ENCODE peak calls at places on chromosome X, in five cellular contexts. G is adrenal gland, V is stomach, U is heart left ventricle, R is H54. E is an unnamed sample.

GRCh38 chrX:108945883-108946523 is 209.6 kb upstream of the IRS4 start:
- DNase-seq in G (no peak), V (no peak), U (no peak), R (no peak), E (no peak)

GRCh38 chrX:116317409-116317808 is 119.0 kb upstream of the SLC6A14 start:
- DNase-seq in G (peak), V (peak), U (no peak), R (no peak), E (no peak)

GRCh38 chrX:72609313-72609712 is 36.7 kb upstream of the HDAC8 start:
- DNase-seq in G (no peak), V (no peak), U (no peak), R (no peak), E (no peak)

GRCh38 chrX:140866446-140866845 is 135.9 kb upstream of the SPANXB1 start:
- DNase-seq in G (no peak), V (no peak), U (no peak), R (no peak), E (no peak)

GRCh38 chrX:39809326-39809725 is 288.4 kb downstream of the BCOR start:
- DNase-seq in G (peak), V (no peak), U (no peak), R (peak), E (no peak)

GRCh38 chrX:44462851-44463250 is 79.8 kb downstream of the FUNDC1 start:
- DNase-seq in G (peak), V (no peak), U (no peak), R (no peak), E (no peak)

GRCh38 chrX:133412246-133412645 is 3.0 kb downstream of the GPC4 start:
- DNase-seq in G (no peak), V (no peak), U (no peak), R (no peak), E (no peak)

GRCh38 chrX:4764888-4765287 is 1051.4 kb upstream of the PRKX start:
- DNase-seq in G (no peak), V (no peak), U (no peak), R (no peak), E (no peak)

GRCh38 chrX:2192584-2193272 is 308.0 kb downstream of the DHRSX start:
- DNase-seq in G (no peak), V (no peak), U (no peak), R (no peak), E (peak)

GRCh38 chrX:134925551-134925950 is 65.2 kb upstream of the SMIM10 start:
- DNase-seq in G (no peak), V (no peak), U (no peak), R (no peak), E (no peak)

GRCh38 chrX:40806511-40807220 is 71.3 kb upstream of the MED14 start:
- DNase-seq in G (no peak), V (no peak), U (no peak), R (no peak), E (no peak)

GRCh38 chrX:115018040-115018647 is 728 bp upstream of the IL13RA2 start:
- DNase-seq in G (no peak), V (no peak), U (no peak), R (no peak), E (no peak)

GRCh38 chrX:110412971-110413726 is 54.5 kb downstream of the RTL9 start:
- DNase-seq in G (peak), V (peak), U (peak), R (peak), E (peak)

GRCh38 chrX:38220024-38220935 is at the start of gene SRPX:
- DNase-seq in G (peak), V (peak), U (peak), R (no peak), E (no peak)

GRCh38 chrX:124940536-124940935 is 379.1 kb upstream of the TEX13C start:
- DNase-seq in G (no peak), V (no peak), U (no peak), R (no peak), E (no peak)

GRCh38 chrX:73563740-73564073 is 710 bp downstream of the CHIC1 start:
- DNase-seq in G (no peak), V (no peak), U (no peak), R (no peak), E (no peak)

GRCh38 chrX:130594453-130594916 is 192.7 kb downstream of the RBMX2 start:
- DNase-seq in G (no peak), V (no peak), U (no peak), R (no peak), E (no peak)

GRCh38 chrX:13511557-13512330 is 57.7 kb upstream of the EGFL6 start:
- DNase-seq in G (no peak), V (no peak), U (no peak), R (no peak), E (no peak)

GRCh38 chrX:12921886-12922599 is 15.6 kb downstream of the TLR8 start:
- DNase-seq in G (no peak), V (no peak), U (no peak), R (no peak), E (no peak)

GRCh38 chrX:132146456-132146855 is 18.6 kb upstream of the FRMD7 start:
- DNase-seq in G (no peak), V (no peak), U (no peak), R (no peak), E (no peak)

GRCh38 chrX:145631461-145631951 is 186.1 kb upstream of the SLITRK2 start:
- DNase-seq in G (no peak), V (no peak), U (no peak), R (no peak), E (no peak)

GRCh38 chrX:113950081-113950678 is 633.7 kb upstream of the HTR2C start:
- DNase-seq in G (no peak), V (no peak), U (no peak), R (no peak), E (no peak)

GRCh38 chrX:56788717-56789122 is 59.7 kb downstream of the NBDY start:
- DNase-seq in G (peak), V (peak), U (no peak), R (no peak), E (no peak)

GRCh38 chrX:11416600-11416999 is 123.4 kb downstream of the AMELX start:
- DNase-seq in G (no peak), V (no peak), U (no peak), R (no peak), E (no peak)

GRCh38 chrX:48818866-48819265 is 7.4 kb upstream of the ERAS start:
- DNase-seq in G (no peak), V (no peak), U (no peak), R (no peak), E (no peak)

GRCh38 chrX:108020631-108021030 is 24.2 kb upstream of the VSIG1 start:
- DNase-seq in G (no peak), V (no peak), U (no peak), R (no peak), E (no peak)

GRCh38 chrX:47234583-47234982 is 1.8 kb downstream of the USP11 start:
- DNase-seq in G (no peak), V (no peak), U (no peak), R (no peak), E (no peak)

GRCh38 chrX:151870603-151871002 is 42.1 kb upstream of the MAGEA4 start:
- DNase-seq in G (peak), V (no peak), U (no peak), R (peak), E (no peak)

GRCh38 chrX:112630187-112630586 is 49.6 kb downstream of the LHFPL1 start:
- DNase-seq in G (no peak), V (no peak), U (no peak), R (no peak), E (no peak)

GRCh38 chrX:54045563-54046228 is 1.4 kb upstream of the PHF8 start:
- DNase-seq in G (no peak), V (no peak), U (no peak), R (no peak), E (no peak)

GRCh38 chrX:2967998-2968909 is 38.1 kb upstream of the ARSH start:
- DNase-seq in G (no peak), V (no peak), U (no peak), R (peak), E (no peak)

GRCh38 chrX:11757729-11758399 is at the start of gene MSL3:
- DNase-seq in G (peak), V (peak), U (peak), R (peak), E (peak)

GRCh38 chrX:129636175-129636681 is 18.5 kb downstream of the APLN start:
- DNase-seq in G (no peak), V (no peak), U (no peak), R (no peak), E (no peak)

GRCh38 chrX:137562096-137562495 is 3.8 kb upstream of the ZIC3 start:
- DNase-seq in G (no peak), V (no peak), U (no peak), R (no peak), E (no peak)

GRCh38 chrX:106706466-106706865 is 20.0 kb upstream of the RNF128 start:
- DNase-seq in G (no peak), V (no peak), U (no peak), R (no peak), E (no peak)

GRCh38 chrX:73577368-73577767 is 14.4 kb downstream of the CHIC1 start:
- DNase-seq in G (peak), V (no peak), U (no peak), R (no peak), E (no peak)

GRCh38 chrX:113594504-113594903 is 753.9 kb upstream of the AMOT start:
- DNase-seq in G (no peak), V (no peak), U (no peak), R (no peak), E (no peak)

GRCh38 chrX:4035874-4036273 is 322.4 kb upstream of the PRKX start:
- DNase-seq in G (no peak), V (no peak), U (no peak), R (no peak), E (no peak)

GRCh38 chrX:94492541-94492940 is 818.5 kb downstream of the FAM133A start:
- DNase-seq in G (no peak), V (peak), U (no peak), R (no peak), E (no peak)
- TF ChIP-seq POLR2A in G (no peak), V (no peak), U (no peak), R (no peak), E (no peak)

GRCh38 chrX:65668362-65669310 is 1.2 kb downstream of the MSN start:
- DNase-seq in G (peak), V (peak), U (peak), R (peak), E (no peak)
- TF ChIP-seq POLR2A in G (no peak), V (no peak), U (peak), R (peak), E (peak)

GRCh38 chrX:75084757-75085156 is 71.3 kb downstream of the ABCB7 start:
- DNase-seq in G (no peak), V (no peak), U (no peak), R (no peak), E (no peak)

GRCh38 chrX:75086731-75087195 is 69.3 kb downstream of the ABCB7 start:
- DNase-seq in G (no peak), V (peak), U (no peak), R (no peak), E (no peak)
- TF ChIP-seq POLR2A in G (no peak), V (no peak), U (no peak), R (no peak), E (no peak)

GRCh38 chrX:16885628-16886027 is 15.5 kb upstream of the RBBP7 start:
- DNase-seq in G (no peak), V (no peak), U (no peak), R (no peak), E (no peak)

GRCh38 chrX:16883487-16883804 is 13.3 kb upstream of the RBBP7 start:
- DNase-seq in G (no peak), V (no peak), U (no peak), R (no peak), E (no peak)

GRCh38 chrX:16882188-16882587 is 12.0 kb upstream of the RBBP7 start:
- DNase-seq in G (peak), V (peak), U (no peak), R (no peak), E (no peak)

DNA sequence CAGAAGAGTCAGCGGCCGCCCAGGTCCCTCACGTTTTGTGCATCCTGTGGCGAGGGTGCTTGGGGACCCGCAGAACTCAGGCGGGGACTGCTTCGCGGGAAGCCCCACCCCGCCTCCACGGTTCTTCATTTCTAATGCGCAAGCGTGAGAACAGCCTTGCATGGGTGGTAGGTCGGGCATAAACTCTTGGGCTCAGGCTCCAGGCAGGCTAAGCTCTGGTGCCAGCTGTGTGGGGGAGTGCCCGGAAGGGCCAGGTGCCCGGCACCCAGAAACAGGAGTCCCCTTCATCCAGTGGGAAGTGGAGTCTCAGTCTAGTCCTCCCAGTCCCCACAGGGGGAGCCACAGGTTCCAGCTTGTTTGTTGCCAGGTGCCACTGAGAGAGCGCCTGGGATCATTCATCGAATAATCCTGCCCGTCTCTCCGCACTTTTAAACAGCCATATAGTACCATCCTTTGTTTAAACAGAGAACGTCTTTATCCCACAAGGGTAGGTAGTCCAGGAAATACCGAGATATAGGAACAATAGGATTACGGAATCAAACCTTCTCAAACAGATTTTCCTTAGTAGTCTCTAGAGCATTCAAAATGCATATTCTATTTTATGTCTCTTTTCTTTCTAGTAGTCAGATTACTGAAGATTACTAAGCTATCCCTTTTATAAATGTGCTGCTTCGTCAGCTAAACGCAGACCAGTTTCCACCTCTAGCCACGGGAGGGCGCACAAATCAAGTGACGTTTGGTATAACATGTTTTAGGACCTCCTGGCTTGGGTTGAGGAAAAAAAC is 12.7 kb upstream of the RBBP7 start:
- DNase-seq in G (peak), V (peak), U (peak), R (no peak), E (no peak)
- TF ChIP-seq POLR2A in G (no peak), V (no peak), U (no peak), R (no peak), E (no peak)

DNA sequence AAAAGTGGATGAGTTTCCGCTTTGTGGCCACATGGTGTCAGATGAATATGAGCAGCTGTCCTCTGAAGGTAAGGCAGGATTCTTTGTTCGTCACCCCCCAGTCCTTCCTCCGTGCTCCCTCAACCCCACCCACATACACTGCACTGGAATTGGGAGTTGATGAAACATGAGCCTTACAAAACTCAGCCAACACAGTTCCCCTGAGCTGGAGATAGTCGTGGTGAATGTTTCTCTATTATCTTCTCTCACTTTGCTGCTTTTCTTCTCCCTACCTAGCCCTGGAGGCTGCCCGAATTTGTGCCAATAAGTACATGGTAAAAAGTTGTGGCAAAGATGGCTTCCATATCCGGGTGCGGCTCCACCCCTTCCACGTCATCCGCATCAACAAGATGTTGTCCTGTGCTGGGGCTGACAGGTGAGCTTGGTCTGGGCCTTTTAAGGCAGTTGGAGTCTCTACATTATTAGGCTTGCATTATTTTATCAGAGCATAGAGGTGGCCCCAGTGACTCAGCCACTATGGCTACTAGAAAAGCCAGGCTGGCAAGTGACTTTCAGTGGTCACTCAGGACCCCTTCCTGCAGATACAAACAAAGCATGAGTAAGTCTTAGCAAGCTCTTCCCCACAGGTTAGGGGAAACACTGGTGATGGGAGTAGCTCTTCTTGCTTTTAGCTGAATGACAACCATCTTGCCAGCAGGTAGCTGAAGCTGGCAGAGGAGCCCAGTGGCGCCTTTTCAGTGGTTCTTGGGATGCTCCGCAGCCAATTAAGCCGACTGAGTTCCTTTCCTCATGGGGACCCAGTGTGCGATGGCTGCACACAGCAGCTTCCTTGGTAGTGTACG is 1.6 kb downstream of the RPL10 start:
- DNase-seq in G (no peak), V (no peak), U (peak), R (no peak), E (no peak)
- TF ChIP-seq POLR2A in G (no peak), V (no peak), U (no peak), R (no peak), E (no peak)

GRCh38 chrX:68995780-68996551 is 167.1 kb downstream of the EFNB1 start:
- DNase-seq in G (peak), V (no peak), U (peak), R (no peak), E (no peak)
- TF ChIP-seq POLR2A in G (no peak), V (no peak), U (no peak), R (no peak), E (no peak)

GRCh38 chrX:118717703-118718391 is 9.6 kb upstream of the IL13RA1 start:
- DNase-seq in G (no peak), V (no peak), U (no peak), R (no peak), E (no peak)

GRCh38 chrX:118718737-118719136 is 8.7 kb upstream of the IL13RA1 start:
- DNase-seq in G (no peak), V (no peak), U (no peak), R (no peak), E (no peak)

GRCh38 chrX:118723376-118723775 is 4.0 kb upstream of the IL13RA1 start:
- DNase-seq in G (no peak), V (no peak), U (no peak), R (no peak), E (no peak)

GRCh38 chrX:118724352-118724751 is 3.1 kb upstream of the IL13RA1 start:
- DNase-seq in G (no peak), V (no peak), U (no peak), R (no peak), E (no peak)

DNA sequence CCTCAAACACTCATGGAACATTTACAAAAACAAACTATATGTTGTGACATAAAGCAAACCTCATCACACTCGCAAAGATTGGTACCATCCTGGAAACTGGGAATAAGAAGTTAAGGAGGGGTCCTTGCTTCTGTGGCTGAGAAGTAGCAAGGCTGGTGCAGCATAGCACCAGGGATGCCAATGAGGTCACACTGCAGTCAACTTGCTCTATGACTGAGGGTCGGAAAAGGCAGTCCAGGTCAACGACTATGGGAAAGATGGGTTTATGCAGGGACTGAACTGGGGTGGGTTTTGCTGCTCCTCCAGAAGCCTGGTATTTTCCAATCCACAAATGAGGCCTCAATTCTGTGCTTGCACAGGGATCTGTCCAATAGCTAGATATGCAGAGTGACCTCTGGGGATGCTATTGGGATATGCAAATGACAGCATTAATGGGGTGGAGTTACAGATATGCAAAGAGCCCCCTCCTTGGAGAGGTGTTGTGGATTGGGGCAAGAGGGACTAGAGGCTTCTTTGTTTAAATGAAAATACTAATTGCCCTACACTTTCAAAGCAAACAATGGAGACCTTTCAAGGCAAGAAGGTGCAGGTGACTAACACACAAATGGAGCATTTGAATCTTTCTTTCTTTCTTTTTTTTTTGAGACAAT is 7.2 kb upstream of the IL13RA1 start:
- DNase-seq in G (no peak), V (no peak), U (no peak), R (no peak), E (no peak)
- TF ChIP-seq POLR2A in G (no peak), V (no peak), U (no peak), R (no peak), E (no peak)

E was measured in GM12891.